ENCODE peak calls at places on chromosomes 12 and 14, in ten cellular contexts. One of them, this sample, is unnamed.

GRCh38 chr12:1993871-1994371 is 10.3 kb downstream of the DCP1B start:
- DNase-seq in fibroblast of lung: peak; percentile 93
- DNase-seq in heart left ventricle: no peak
- DNase-seq in heart right ventricle: no peak
- DNase-seq in CD8-positive, alpha-beta memory T cell: peak; percentile 14
- DNase-seq in Panc1: peak; percentile 64
- DNase-seq in pancreas: no peak
- DNase-seq in aorta: no peak
- DNase-seq in MM.1S: no peak
- DNase-seq in adrenal gland: no peak
- DNase-seq in this sample: peak; percentile 54

GRCh38 chr14:75430106-75430505 is 2.3 kb downstream of the JDP2 start:
- DNase-seq in fibroblast of lung: peak; percentile 72
- DNase-seq in heart left ventricle: peak; percentile 52
- DNase-seq in heart right ventricle: no peak
- DNase-seq in CD8-positive, alpha-beta memory T cell: no peak
- DNase-seq in Panc1: no peak
- DNase-seq in pancreas: no peak
- DNase-seq in aorta: no peak
- DNase-seq in MM.1S: no peak
- DNase-seq in adrenal gland: no peak
- DNase-seq in this sample: peak; percentile 32

GRCh38 chr12:46659844-46660243 is 166.0 kb downstream of the SLC38A4 start:
- DNase-seq in fibroblast of lung: no peak
- DNase-seq in heart left ventricle: no peak
- DNase-seq in heart right ventricle: no peak
- DNase-seq in CD8-positive, alpha-beta memory T cell: no peak
- DNase-seq in Panc1: no peak
- DNase-seq in pancreas: no peak
- DNase-seq in aorta: no peak
- DNase-seq in MM.1S: no peak
- DNase-seq in adrenal gland: no peak
- DNase-seq in this sample: no peak

GRCh38 chr12:94182971-94183701 is 34.8 kb downstream of the PLXNC1 start:
- DNase-seq in fibroblast of lung: no peak
- DNase-seq in heart left ventricle: no peak
- DNase-seq in heart right ventricle: no peak
- DNase-seq in CD8-positive, alpha-beta memory T cell: no peak
- DNase-seq in Panc1: no peak
- DNase-seq in pancreas: no peak
- DNase-seq in aorta: no peak
- DNase-seq in MM.1S: no peak
- DNase-seq in adrenal gland: no peak
- DNase-seq in this sample: no peak

GRCh38 chr12:122449317-122449716 is 26.8 kb upstream of the CLIP1 start:
- DNase-seq in fibroblast of lung: peak; percentile 92
- DNase-seq in heart left ventricle: no peak
- DNase-seq in heart right ventricle: no peak
- DNase-seq in CD8-positive, alpha-beta memory T cell: no peak
- DNase-seq in Panc1: peak; percentile 64
- DNase-seq in pancreas: no peak
- DNase-seq in aorta: no peak
- DNase-seq in MM.1S: no peak
- DNase-seq in adrenal gland: no peak
- DNase-seq in this sample: peak; percentile 36

GRCh38 chr12:132395192-132395907 is 66.0 kb upstream of the GALNT9 start:
- DNase-seq in fibroblast of lung: no peak
- DNase-seq in heart left ventricle: no peak
- DNase-seq in heart right ventricle: no peak
- DNase-seq in CD8-positive, alpha-beta memory T cell: no peak
- DNase-seq in Panc1: no peak
- DNase-seq in pancreas: no peak
- DNase-seq in aorta: no peak
- DNase-seq in MM.1S: no peak
- DNase-seq in adrenal gland: no peak
- DNase-seq in this sample: no peak

GRCh38 chr12:53676715-53677611 is 1.1 kb upstream of the ATP5MC2 start:
- DNase-seq in fibroblast of lung: peak; percentile 36
- DNase-seq in heart left ventricle: peak; percentile 50
- DNase-seq in heart right ventricle: peak; percentile 50
- DNase-seq in CD8-positive, alpha-beta memory T cell: no peak
- DNase-seq in Panc1: no peak
- DNase-seq in pancreas: no peak
- DNase-seq in aorta: peak; percentile 84
- DNase-seq in MM.1S: no peak
- DNase-seq in adrenal gland: peak; percentile 61
- DNase-seq in this sample: peak; percentile 45

GRCh38 chr14:23567186-23568020 is at the start of gene AP1G2:
- DNase-seq in fibroblast of lung: peak; percentile 69
- DNase-seq in heart left ventricle: peak; percentile 87
- DNase-seq in heart right ventricle: peak; percentile 84
- DNase-seq in CD8-positive, alpha-beta memory T cell: peak; percentile 74
- DNase-seq in Panc1: no peak
- DNase-seq in pancreas: peak; percentile 89
- DNase-seq in aorta: peak; percentile 91
- DNase-seq in MM.1S: peak; percentile 77
- DNase-seq in adrenal gland: peak; percentile 91
- DNase-seq in this sample: peak; percentile 96

GRCh38 chr12:104623920-104624319 is 167.2 kb downstream of the CHST11 start:
- DNase-seq in fibroblast of lung: no peak
- DNase-seq in heart left ventricle: no peak
- DNase-seq in heart right ventricle: no peak
- DNase-seq in CD8-positive, alpha-beta memory T cell: no peak
- DNase-seq in Panc1: no peak
- DNase-seq in pancreas: no peak
- DNase-seq in aorta: no peak
- DNase-seq in MM.1S: no peak
- DNase-seq in adrenal gland: no peak
- DNase-seq in this sample: no peak

GRCh38 chr12:55965941-55966407 is at the start of gene PMEL:
- DNase-seq in fibroblast of lung: no peak
- DNase-seq in heart left ventricle: no peak
- DNase-seq in heart right ventricle: no peak
- DNase-seq in CD8-positive, alpha-beta memory T cell: no peak
- DNase-seq in Panc1: no peak
- DNase-seq in pancreas: no peak
- DNase-seq in aorta: no peak
- DNase-seq in MM.1S: peak; percentile 24
- DNase-seq in adrenal gland: no peak
- DNase-seq in this sample: peak; percentile 36

GRCh38 chr12:91985002-91985767 is 160.5 kb downstream of the BTG1 start:
- DNase-seq in fibroblast of lung: peak; percentile 73
- DNase-seq in heart left ventricle: no peak
- DNase-seq in heart right ventricle: no peak
- DNase-seq in CD8-positive, alpha-beta memory T cell: no peak
- DNase-seq in Panc1: no peak
- DNase-seq in pancreas: no peak
- DNase-seq in aorta: no peak
- DNase-seq in MM.1S: no peak
- DNase-seq in adrenal gland: no peak
- DNase-seq in this sample: no peak

GRCh38 chr12:107277850-107278249 is 184.5 kb upstream of the CRY1 start:
- DNase-seq in fibroblast of lung: peak; percentile 21
- DNase-seq in heart left ventricle: no peak
- DNase-seq in heart right ventricle: no peak
- DNase-seq in CD8-positive, alpha-beta memory T cell: no peak
- DNase-seq in Panc1: no peak
- DNase-seq in pancreas: no peak
- DNase-seq in aorta: no peak
- DNase-seq in MM.1S: no peak
- DNase-seq in adrenal gland: no peak
- DNase-seq in this sample: no peak

GRCh38 chr12:623865-624372 is 39.3 kb downstream of the NINJ2 start:
- DNase-seq in fibroblast of lung: no peak
- DNase-seq in heart left ventricle: no peak
- DNase-seq in heart right ventricle: no peak
- DNase-seq in CD8-positive, alpha-beta memory T cell: no peak
- DNase-seq in Panc1: no peak
- DNase-seq in pancreas: no peak
- DNase-seq in aorta: no peak
- DNase-seq in MM.1S: no peak
- DNase-seq in adrenal gland: no peak
- DNase-seq in this sample: no peak

GRCh38 chr14:25044299-25044698 is 5.6 kb downstream of the STXBP6 start:
- DNase-seq in fibroblast of lung: no peak
- DNase-seq in heart left ventricle: no peak
- DNase-seq in heart right ventricle: no peak
- DNase-seq in CD8-positive, alpha-beta memory T cell: no peak
- DNase-seq in Panc1: no peak
- DNase-seq in pancreas: no peak
- DNase-seq in aorta: no peak
- DNase-seq in MM.1S: no peak
- DNase-seq in adrenal gland: no peak
- DNase-seq in this sample: no peak
- H3K4me1 ChIP-seq in fibroblast of lung: no peaks in the 10 kb centered on the region
- H3K4me1 ChIP-seq in heart left ventricle: peaks cover 46% of the 10 kb centered on the region
- H3K4me1 ChIP-seq in heart right ventricle: peaks cover 49% of the 10 kb centered on the region
- H3K4me1 ChIP-seq in CD8-positive, alpha-beta memory T cell: no peaks in the 10 kb centered on the region
- H3K4me1 ChIP-seq in Panc1: no peaks in the 10 kb centered on the region
- H3K4me1 ChIP-seq in pancreas: peaks cover 39% of the 10 kb centered on the region
- H3K4me1 ChIP-seq in aorta: no peaks in the 10 kb centered on the region
- H3K4me1 ChIP-seq in MM.1S: no peaks in the 10 kb centered on the region
- H3K4me1 ChIP-seq in adrenal gland: peaks cover 3% of the 10 kb centered on the region
- H3K4me1 ChIP-seq in this sample: peaks cover 7% of the 10 kb centered on the region

GRCh38 chr12:68807576-68808387 is at the start of gene MDM2:
- DNase-seq in fibroblast of lung: peak; percentile 89
- DNase-seq in heart left ventricle: peak; percentile 96
- DNase-seq in heart right ventricle: peak; percentile 93
- DNase-seq in CD8-positive, alpha-beta memory T cell: peak; percentile 98
- DNase-seq in Panc1: no peak
- DNase-seq in pancreas: peak; percentile 98
- DNase-seq in aorta: peak; percentile 98
- DNase-seq in MM.1S: peak; percentile 98
- DNase-seq in adrenal gland: peak; percentile 96
- DNase-seq in this sample: peak; percentile 97

GRCh38 chr12:68803948-68804653 is 3.9 kb upstream of the MDM2 start:
- DNase-seq in fibroblast of lung: no peak
- DNase-seq in heart left ventricle: no peak
- DNase-seq in heart right ventricle: no peak
- DNase-seq in CD8-positive, alpha-beta memory T cell: no peak
- DNase-seq in Panc1: no peak
- DNase-seq in pancreas: no peak
- DNase-seq in aorta: no peak
- DNase-seq in MM.1S: no peak
- DNase-seq in adrenal gland: no peak
- DNase-seq in this sample: no peak

GRCh38 chr12:68806488-68807237 is 1.3 kb upstream of the MDM2 start:
- DNase-seq in fibroblast of lung: no peak
- DNase-seq in heart left ventricle: no peak
- DNase-seq in heart right ventricle: no peak
- DNase-seq in CD8-positive, alpha-beta memory T cell: no peak
- DNase-seq in Panc1: no peak
- DNase-seq in pancreas: no peak
- DNase-seq in aorta: no peak
- DNase-seq in MM.1S: no peak
- DNase-seq in adrenal gland: no peak
- DNase-seq in this sample: no peak

GRCh38 chr12:68805592-68806120 is 2.3 kb upstream of the MDM2 start:
- DNase-seq in fibroblast of lung: no peak
- DNase-seq in heart left ventricle: no peak
- DNase-seq in heart right ventricle: no peak
- DNase-seq in CD8-positive, alpha-beta memory T cell: no peak
- DNase-seq in Panc1: no peak
- DNase-seq in pancreas: no peak
- DNase-seq in aorta: no peak
- DNase-seq in MM.1S: no peak
- DNase-seq in adrenal gland: no peak
- DNase-seq in this sample: no peak

GRCh38 chr12:68804654-68805591 is 3.1 kb upstream of the MDM2 start:
- DNase-seq in fibroblast of lung: no peak
- DNase-seq in heart left ventricle: no peak
- DNase-seq in heart right ventricle: no peak
- DNase-seq in CD8-positive, alpha-beta memory T cell: no peak
- DNase-seq in Panc1: no peak
- DNase-seq in pancreas: peak; percentile 46
- DNase-seq in aorta: no peak
- DNase-seq in MM.1S: no peak
- DNase-seq in adrenal gland: peak; percentile 47
- DNase-seq in this sample: no peak
- H3K4me3 ChIP-seq in fibroblast of lung: no peak overlapping the region
- H3K4me3 ChIP-seq in heart left ventricle: no peak overlapping the region
- H3K4me3 ChIP-seq in heart right ventricle: no peak overlapping the region
- H3K4me3 ChIP-seq in CD8-positive, alpha-beta memory T cell: no peak overlapping the region
- H3K4me3 ChIP-seq in Panc1: no peak overlapping the region
- H3K4me3 ChIP-seq in pancreas: peak overlapping the region; percentile 10
- H3K4me3 ChIP-seq in aorta: no peak overlapping the region
- H3K4me3 ChIP-seq in MM.1S: no peak overlapping the region
- H3K4me3 ChIP-seq in adrenal gland: no peak overlapping the region
- H3K4me3 ChIP-seq in this sample: no peak overlapping the region

DNA sequence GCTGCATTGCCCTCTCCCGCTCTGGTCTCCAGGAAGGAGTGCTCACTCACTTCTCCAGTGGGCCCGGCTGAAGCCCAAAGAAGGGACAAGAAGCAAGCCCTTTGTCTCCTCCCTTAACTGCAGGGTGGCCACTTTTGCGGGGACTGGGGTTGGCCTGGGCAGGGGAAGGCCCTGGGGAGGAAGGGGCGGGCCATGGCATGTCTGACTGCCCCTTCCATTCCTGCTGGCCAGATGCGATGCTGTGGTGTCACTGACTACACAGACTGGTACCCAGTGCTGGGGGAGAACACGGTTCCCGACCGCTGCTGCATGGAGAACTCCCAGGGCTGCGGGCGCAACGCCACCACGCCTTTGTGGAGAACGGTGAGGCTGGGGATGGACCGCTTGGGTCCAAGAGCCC is 203.8 kb downstream of the TSPAN9 start:
- DNase-seq in fibroblast of lung: no peak
- DNase-seq in heart left ventricle: no peak
- DNase-seq in heart right ventricle: no peak
- DNase-seq in CD8-positive, alpha-beta memory T cell: no peak
- DNase-seq in Panc1: no peak
- DNase-seq in pancreas: no peak
- DNase-seq in aorta: no peak
- DNase-seq in MM.1S: no peak
- DNase-seq in adrenal gland: no peak
- DNase-seq in this sample: no peak
- H3K36me3 ChIP-seq in fibroblast of lung: no peaks in the 10 kb centered on the region
- H3K36me3 ChIP-seq in heart left ventricle: peaks cover 68% of the 10 kb centered on the region
- H3K36me3 ChIP-seq in heart right ventricle: peaks cover 47% of the 10 kb centered on the region
- H3K36me3 ChIP-seq in CD8-positive, alpha-beta memory T cell: no peaks in the 10 kb centered on the region
- H3K36me3 ChIP-seq in Panc1: no peaks in the 10 kb centered on the region
- H3K36me3 ChIP-seq in pancreas: no peaks in the 10 kb centered on the region
- H3K36me3 ChIP-seq in aorta: no peaks in the 10 kb centered on the region
- H3K36me3 ChIP-seq in MM.1S: no peaks in the 10 kb centered on the region
- H3K36me3 ChIP-seq in adrenal gland: no peaks in the 10 kb centered on the region
- H3K36me3 ChIP-seq in this sample: no peaks in the 10 kb centered on the region

DNA sequence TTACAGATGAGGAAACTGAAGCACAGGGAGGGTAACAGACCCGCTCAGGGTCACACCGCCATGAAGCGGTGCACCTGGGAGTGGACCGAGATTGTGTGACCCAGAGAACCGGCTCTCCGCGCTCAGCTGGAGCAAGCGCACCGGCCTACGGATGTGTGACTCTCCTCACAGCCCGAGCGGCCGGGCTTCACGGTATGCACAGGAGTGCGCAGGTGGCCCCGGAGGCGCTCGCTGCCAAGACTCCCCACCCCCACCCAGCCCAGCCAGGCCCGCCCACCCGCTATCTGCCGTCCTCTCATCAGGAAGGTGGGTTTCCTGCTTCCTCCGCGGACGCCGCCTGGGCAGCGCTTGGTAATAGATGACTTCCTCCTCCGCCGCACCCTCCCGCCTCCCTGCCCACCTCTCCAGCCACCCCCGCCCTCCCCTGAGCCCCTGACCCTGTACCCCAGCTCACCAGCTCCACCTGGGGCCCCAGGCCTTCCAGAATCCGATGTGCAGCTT is 110.7 kb downstream of the NCOR2 start:
- DNase-seq in fibroblast of lung: no peak
- DNase-seq in heart left ventricle: no peak
- DNase-seq in heart right ventricle: peak; percentile 44
- DNase-seq in CD8-positive, alpha-beta memory T cell: peak; percentile 57
- DNase-seq in Panc1: no peak
- DNase-seq in pancreas: no peak
- DNase-seq in aorta: peak; percentile 77
- DNase-seq in MM.1S: peak; percentile 69
- DNase-seq in adrenal gland: no peak
- DNase-seq in this sample: peak; percentile 49
- H3K4me1 ChIP-seq in fibroblast of lung: peaks cover 29% of the 10 kb centered on the region
- H3K4me1 ChIP-seq in heart left ventricle: peaks cover 66% of the 10 kb centered on the region
- H3K4me1 ChIP-seq in heart right ventricle: peaks cover 55% of the 10 kb centered on the region
- H3K4me1 ChIP-seq in CD8-positive, alpha-beta memory T cell: peaks cover 55% of the 10 kb centered on the region
- H3K4me1 ChIP-seq in Panc1: peaks cover 30% of the 10 kb centered on the region
- H3K4me1 ChIP-seq in pancreas: no peaks in the 10 kb centered on the region
- H3K4me1 ChIP-seq in aorta: no peaks in the 10 kb centered on the region
- H3K4me1 ChIP-seq in MM.1S: peaks cover 29% of the 10 kb centered on the region
- H3K4me1 ChIP-seq in adrenal gland: peaks cover 56% of the 10 kb centered on the region
- H3K4me1 ChIP-seq in this sample: peaks cover 28% of the 10 kb centered on the region